ENCODE peak calls at places on chromosome 13, in seven cellular contexts. T is activated CD8-positive, alpha-beta memory T cell treated with anti-CD3 and anti-CD28 coated beads for 24 hours; H is left colon; F is Right ventricle myocardium superior; B is retina; A is ACHN; K is effector memory CD4-positive, alpha-beta T cell. D is an unnamed sample.

GRCh38 chr13:28316129-28316528 is 177.8 kb downstream of the PAN3 start:
- DNase-seq in A (no peak), F (no peak), T (no peak), H (no peak), K (no peak), B (peak), D (no peak)

GRCh38 chr13:94679614-94680013 is 32.7 kb downstream of the SOX21 start:
- DNase-seq in B (no peak), T (no peak), K (no peak), H (no peak), F (no peak), A (no peak), D (no peak)

GRCh38 chr13:51585696-51586095 is 1.4 kb downstream of the WDFY2 start:
- DNase-seq in H (no peak), T (no peak), K (no peak), B (no peak), F (no peak), A (peak), D (no peak)

GRCh38 chr13:28492527-28493367 is 2.2 kb downstream of the FLT1 start:
- DNase-seq in H (no peak), A (no peak), K (no peak), T (no peak), F (no peak), B (peak), D (peak)

GRCh38 chr13:54742984-54743383 is 1714.4 kb downstream of the OLFM4 start:
- DNase-seq in A (no peak), H (no peak), K (no peak), F (no peak), T (no peak), B (no peak), D (no peak)

GRCh38 chr13:99416411-99417121 is 84.7 kb upstream of the TM9SF2 start:
- DNase-seq in F (no peak), B (peak), H (no peak), T (peak), A (no peak), K (no peak), D (no peak)

GRCh38 chr13:43959291-43959690 is 79.6 kb downstream of the LACC1 start:
- DNase-seq in F (no peak), B (no peak), H (no peak), A (no peak), T (no peak), K (no peak), D (no peak)

GRCh38 chr13:43356566-43356965 is 333.2 kb downstream of the DNAJC15 start:
- DNase-seq in F (no peak), A (no peak), B (no peak), K (no peak), H (no peak), T (no peak), D (no peak)

GRCh38 chr13:51738226-51738905 is 65.6 kb downstream of the DHRS12 start:
- DNase-seq in B (no peak), T (no peak), K (no peak), F (no peak), H (no peak), A (no peak), D (no peak)

GRCh38 chr13:53143757-53144320 is 115.2 kb downstream of the OLFM4 start:
- DNase-seq in B (no peak), T (no peak), A (no peak), F (no peak), H (no peak), K (no peak), D (no peak)

GRCh38 chr13:110882972-110883371 is 31.9 kb downstream of the ANKRD10 start:
- DNase-seq in F (no peak), A (no peak), T (no peak), K (no peak), H (no peak), B (no peak), D (no peak)

GRCh38 chr13:45626731-45627374 is 11.3 kb upstream of the ERICH6B start:
- DNase-seq in K (no peak), F (no peak), A (no peak), B (no peak), H (no peak), T (no peak), D (no peak)

D was measured in T follicular helper cell.